ENCODE peak calls at places on chromosomes 4 and X, in four cellular contexts. F is HepG2, B is WTC11, M is GM12878. Z is an unnamed sample.

GRCh38 chrX:1480082-1480785 is 27.5 kb upstream of the ASMTL start:
- DNase-seq in M (no peak), F (no peak), B (no peak), Z (no peak)

GRCh38 chr4:80172203-80172602 is 25.1 kb upstream of the PRDM8 start:
- DNase-seq in F (no peak), B (no peak), M (no peak), Z (no peak)

GRCh38 chrX:40867352-40867751 is 132.0 kb upstream of the MED14 start:
- DNase-seq in M (no peak), F (peak), B (no peak), Z (no peak)

GRCh38 chr4:118683513-118683912 is 1.7 kb upstream of the METTL14 start:
- DNase-seq in B (no peak), F (peak), M (no peak), Z (peak)

GRCh38 chr4:71498002-71498401 is 159.2 kb downstream of the SLC4A4 start:
- DNase-seq in M (no peak), B (no peak), F (no peak), Z (no peak)

GRCh38 chr4:101349346-101350064 is 2.2 kb upstream of the PPP3CA start:
- DNase-seq in F (no peak), M (no peak), B (no peak), Z (no peak)

GRCh38 chr4:54228563-54229501 is at the start of gene PDGFRA:
- DNase-seq in B (peak), M (no peak), F (no peak), Z (no peak)

GRCh38 chrX:16429391-16429790 is 220.6 kb upstream of the S100G start:
- DNase-seq in B (no peak), M (no peak), F (no peak), Z (no peak)

GRCh38 chr4:20520901-20521300 is 179.4 kb upstream of the PACRGL start:
- DNase-seq in M (no peak), B (no peak), F (no peak), Z (no peak)

GRCh38 chr4:138555584-138555983 is 313.4 kb upstream of the SLC7A11 start:
- DNase-seq in M (no peak), B (peak), F (peak), Z (peak)

GRCh38 chrX:48940404-48940955 is 16.9 kb downstream of the OTUD5 start:
- DNase-seq in F (no peak), M (no peak), B (no peak), Z (peak)

GRCh38 chr4:30354605-30355004 is 365.6 kb upstream of the PCDH7 start:
- DNase-seq in B (no peak), F (no peak), M (no peak), Z (no peak)

GRCh38 chr4:183675625-183676024 is 16.5 kb downstream of the TRAPPC11 start:
- DNase-seq in F (no peak), M (no peak), B (no peak), Z (no peak)

GRCh38 chr4:18063079-18063478 is 41.5 kb upstream of the LCORL start:
- DNase-seq in F (no peak), B (no peak), M (no peak), Z (no peak)

GRCh38 chr4:87851332-87851731 is 18.6 kb downstream of the MEPE start:
- DNase-seq in B (no peak), F (no peak), M (no peak), Z (no peak)

GRCh38 chr4:83387922-83388676 is 53.5 kb upstream of the HPSE start:
- DNase-seq in F (no peak), B (no peak), M (no peak), Z (no peak)

GRCh38 chr4:184355111-184355604 is 119.2 kb downstream of the IRF2 start:
- DNase-seq in F (peak), M (peak), B (no peak), Z (peak)

GRCh38 chrX:148385471-148385870 is 114.9 kb upstream of the AFF2 start:
- DNase-seq in M (no peak), B (no peak), F (no peak), Z (no peak)

GRCh38 chr4:7649741-7650531 is 215.2 kb upstream of the PSAPL1 start:
- DNase-seq in B (no peak), M (peak), F (no peak), Z (peak)

GRCh38 chr4:148067307-148067916 is 335.5 kb downstream of the ARHGAP10 start:
- DNase-seq in F (no peak), M (no peak), B (no peak), Z (no peak)

GRCh38 chr4:39308576-39308975 is 57.6 kb downstream of the RFC1 start:
- DNase-seq in B (no peak), F (no peak), M (no peak), Z (no peak)

GRCh38 chr4:27010334-27010940 is 149.8 kb downstream of the STIM2 start:
- DNase-seq in M (peak), B (peak), F (peak), Z (peak)

GRCh38 chr4:101346562-101347266 is 612 bp downstream of the PPP3CA start:
- DNase-seq in M (no peak), F (peak), B (peak), Z (peak)

GRCh38 chr4:116005037-116005805 is 891.8 kb upstream of the NDST4 start:
- DNase-seq in M (no peak), F (no peak), B (no peak), Z (no peak)

GRCh38 chr4:156476359-156476758 is 495.2 kb downstream of the PDGFC start:
- DNase-seq in B (no peak), M (no peak), F (peak), Z (no peak)

GRCh38 chrX:72381439-72382198 is 75.9 kb upstream of the CITED1 start:
- DNase-seq in M (no peak), F (peak), B (no peak), Z (no peak)

GRCh38 chrX:72123471-72124185 is 8.1 kb downstream of the RTL5 start:
- DNase-seq in M (no peak), F (no peak), B (peak), Z (no peak)

GRCh38 chr4:118968006-118968405 is 79.4 kb downstream of the SYNPO2 start:
- DNase-seq in M (peak), F (no peak), B (peak), Z (no peak)

GRCh38 chr4:3741217-3742011 is 24.8 kb upstream of the ADRA2C start:
- DNase-seq in M (no peak), F (no peak), B (no peak), Z (no peak)

GRCh38 chr4:3742610-3743009 is 23.6 kb upstream of the ADRA2C start:
- DNase-seq in M (no peak), B (no peak), F (no peak), Z (no peak)

GRCh38 chr4:3736806-3737205 is 29.4 kb upstream of the ADRA2C start:
- DNase-seq in F (no peak), B (no peak), M (no peak), Z (no peak)

GRCh38 chr4:3740256-3740655 is 25.9 kb upstream of the ADRA2C start:
- DNase-seq in M (no peak), F (no peak), B (no peak), Z (no peak)

DNA sequence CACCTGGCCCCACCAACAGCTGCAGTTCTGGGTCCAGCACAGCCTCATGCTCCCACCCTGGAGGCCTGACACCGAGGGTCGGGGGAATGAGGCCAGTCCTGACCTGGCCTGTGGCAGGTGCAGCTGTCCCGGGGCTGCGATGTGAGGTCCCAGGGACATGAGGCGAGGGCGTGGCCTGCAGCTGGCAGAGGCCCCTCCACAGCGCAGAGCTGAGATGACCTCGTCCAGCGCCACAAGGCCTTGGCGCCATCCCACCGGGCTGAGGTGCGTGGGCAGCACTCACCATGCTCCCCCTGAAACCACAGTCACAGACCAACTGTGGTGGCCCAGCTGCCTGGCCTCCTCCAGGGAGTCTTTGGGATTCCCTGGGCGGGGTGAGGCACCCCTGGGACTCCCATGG is 26.6 kb upstream of the ADRA2C start:
- DNase-seq in M (no peak), B (no peak), F (no peak), Z (no peak)
- TF ChIP-seq ETV6 in M (no peak), B (no peak), F (no peak), Z (no peak)

GRCh38 chr4:150944660-150945059 is 70.4 kb downstream of the LRBA start:
- DNase-seq in F (no peak), M (no peak), B (no peak), Z (peak)

GRCh38 chr4:150943126-150943525 is 72.0 kb downstream of the LRBA start:
- DNase-seq in F (no peak), B (no peak), M (no peak), Z (no peak)

GRCh38 chr4:150940123-150940522 is 75.0 kb downstream of the LRBA start:
- DNase-seq in B (no peak), M (no peak), F (no peak), Z (no peak)

GRCh38 chr4:150943831-150944230 is 71.3 kb downstream of the LRBA start:
- DNase-seq in B (no peak), F (no peak), M (no peak), Z (no peak)

GRCh38 chr4:150942539-150942938 is 72.5 kb downstream of the LRBA start:
- DNase-seq in B (no peak), F (no peak), M (no peak), Z (no peak)
- TF ChIP-seq ETV6 in B (no peak), F (no peak), M (no peak), Z (no peak)

DNA sequence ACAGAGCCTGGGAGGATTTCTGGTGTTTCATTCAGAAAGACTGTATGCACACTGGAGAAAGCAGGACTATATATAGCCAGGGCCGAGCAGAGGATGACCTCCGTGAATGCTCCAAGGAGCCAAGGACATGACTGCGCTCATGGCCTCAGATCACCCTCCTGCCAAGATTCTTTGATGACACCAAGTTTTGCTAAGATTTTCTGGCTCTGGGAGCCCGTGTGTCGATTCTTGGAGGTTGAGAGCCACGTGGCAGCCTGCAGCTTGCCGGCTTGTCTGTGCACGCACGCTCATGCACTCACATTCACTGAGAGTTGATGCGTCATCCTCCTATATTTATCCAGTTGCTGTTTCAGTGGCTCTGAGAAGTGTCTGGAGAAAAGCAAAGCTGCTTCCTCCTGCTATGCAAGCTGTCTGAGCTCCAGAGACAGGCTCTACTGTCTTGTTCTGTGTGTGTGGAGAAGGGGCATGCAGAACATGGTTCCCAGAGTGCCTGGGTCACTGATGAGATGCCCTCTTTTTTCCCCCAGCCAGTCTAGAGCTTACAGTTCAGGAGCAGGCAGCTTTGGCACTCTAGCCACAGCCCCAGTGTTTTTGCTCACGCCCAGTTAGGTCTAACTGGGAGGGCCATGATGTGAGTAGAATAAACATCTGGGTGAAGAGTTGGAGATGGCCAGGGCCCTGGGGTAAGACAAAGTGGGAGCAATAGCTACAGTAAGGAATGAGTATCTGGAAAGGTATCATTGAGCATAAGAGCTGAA is 64.9 kb upstream of the SCOC start:
- DNase-seq in M (no peak), B (no peak), F (no peak), Z (no peak)
- TF ChIP-seq ETV6 in M (no peak), B (no peak), F (no peak), Z (no peak)

GRCh38 chrX:54710920-54711319 is 87.1 kb downstream of the ITIH6 start:
- DNase-seq in F (no peak), B (no peak), M (no peak), Z (no peak)

GRCh38 chrX:54711735-54712134 is 86.3 kb downstream of the ITIH6 start:
- DNase-seq in B (no peak), M (no peak), F (no peak), Z (no peak)

GRCh38 chrX:54708404-54708803 is 89.7 kb downstream of the ITIH6 start:
- DNase-seq in B (no peak), M (no peak), F (peak), Z (no peak)
- TF ChIP-seq ETV6 in B (no peak), M (no peak), F (no peak), Z (no peak)

GRCh38 chr4:2438822-2439718 is 20.3 kb downstream of the CFAP99 start:
- DNase-seq in F (no peak), M (no peak), B (no peak), Z (no peak)

GRCh38 chr4:2443986-2444740 is 24.7 kb upstream of the RNF4 start:
- DNase-seq in B (no peak), M (no peak), F (no peak), Z (no peak)

GRCh38 chr4:2442175-2442993 is 23.6 kb downstream of the CFAP99 start:
- DNase-seq in F (no peak), B (no peak), M (no peak), Z (peak)

GRCh38 chr4:2443061-2443730 is 24.4 kb downstream of the CFAP99 start:
- DNase-seq in B (no peak), M (no peak), F (no peak), Z (no peak)

DNA sequence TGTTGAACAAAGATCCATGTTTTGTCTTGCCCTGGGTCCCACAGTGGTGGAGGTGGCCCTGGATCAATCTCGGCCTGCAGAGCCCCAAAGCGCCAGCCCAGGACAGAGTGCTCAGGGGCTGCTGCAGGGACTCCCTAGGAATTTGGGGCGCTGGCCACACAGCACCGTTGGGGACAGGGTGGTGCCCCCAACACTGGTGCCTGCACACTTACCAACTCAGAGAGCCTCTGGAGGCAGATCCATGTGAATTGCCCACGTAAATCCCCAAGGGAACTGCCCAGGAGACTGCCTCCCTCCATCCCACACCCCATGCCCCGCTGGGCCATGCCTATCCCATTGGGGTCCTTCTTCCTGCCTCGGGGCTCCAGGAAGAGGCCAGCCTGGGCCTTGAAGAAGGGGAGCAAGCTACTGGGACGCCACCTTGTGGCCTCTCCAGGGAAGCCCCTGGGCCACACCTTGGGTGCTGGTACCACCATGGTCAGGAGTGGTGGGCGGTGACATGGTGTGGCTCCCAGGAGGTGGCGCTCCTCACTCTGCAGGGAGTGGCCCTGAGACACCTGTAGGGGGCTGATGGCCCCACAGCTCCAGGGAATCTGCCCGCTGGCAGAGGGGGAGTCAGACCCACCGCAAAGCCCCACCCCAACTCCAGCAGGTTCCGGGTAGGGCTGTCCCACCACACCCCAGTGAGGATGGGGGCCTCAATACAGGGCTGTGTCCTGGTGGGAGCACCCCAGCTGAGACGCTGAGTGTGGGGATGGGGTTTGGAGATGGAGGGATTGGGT is 22.8 kb downstream of the CFAP99 start:
- DNase-seq in F (peak), B (peak), M (peak), Z (peak)
- TF ChIP-seq ETV6 in F (no peak), B (no peak), M (no peak), Z (no peak)